ENCODE peak calls at places on chromosomes 4 and X, in ten cellular contexts. F, C, W, A, Y, K, U, P, X and R are unnamed samples.

GRCh38 chr4:184329235-184330007 is 111.7 kb upstream of the ENPP6 start:
- DNase-seq in F (no peak), C (no peak), W (no peak), A (no peak), Y (no peak), K (no peak), U (no peak), P (no peak), X (no peak), R (no peak)

GRCh38 chr4:105683038-105683437 is 25.5 kb downstream of the INTS12 start:
- DNase-seq in F (no peak), C (peak; percentile 93), W (no peak), A (no peak), Y (no peak), K (peak; percentile 66), U (no peak), P (peak; percentile 86), X (no peak), R (no peak)

GRCh38 chrX:154727418-154728323 is 23.2 kb downstream of the GAB3 start:
- DNase-seq in F (peak; percentile 60), C (no peak), W (peak; percentile 67), A (peak; percentile 72), Y (peak; percentile 76), K (no peak), U (peak; percentile 82), P (peak; percentile 54), X (no peak), R (peak; percentile 76)

GRCh38 chrX:78650906-78651437 is 8.2 kb downstream of the RTL3 start:
- DNase-seq in F (peak; percentile 67), C (no peak), W (peak; percentile 90), A (no peak), Y (no peak), K (no peak), U (no peak), P (no peak), X (no peak), R (no peak)

GRCh38 chr4:73127839-73128448 is 58.4 kb upstream of the COX18 start:
- DNase-seq in F (peak; percentile 18), C (no peak), W (no peak), A (no peak), Y (no peak), K (no peak), U (no peak), P (no peak), X (peak; percentile 16), R (no peak)

GRCh38 chr4:124904723-124905390 is 192.3 kb upstream of the ANKRD50 start:
- DNase-seq in F (no peak), C (no peak), W (no peak), A (no peak), Y (no peak), K (no peak), U (no peak), P (no peak), X (no peak), R (no peak)

GRCh38 chrX:69031181-69031580 is 134.1 kb downstream of the PJA1 start:
- DNase-seq in F (no peak), C (no peak), W (no peak), A (no peak), Y (no peak), K (no peak), U (no peak), P (peak; percentile 24), X (no peak), R (no peak)

GRCh38 chr4:117545042-117545441 is 459.7 kb upstream of the TRAM1L1 start:
- DNase-seq in F (peak; percentile 13), C (no peak), W (peak; percentile 2), A (no peak), Y (no peak), K (no peak), U (no peak), P (no peak), X (no peak), R (no peak)

GRCh38 chr4:174592985-174593335 is 70.7 kb upstream of the HPGD start:
- DNase-seq in F (peak; percentile 78), C (no peak), W (peak; percentile 44), A (no peak), Y (no peak), K (no peak), U (no peak), P (no peak), X (peak; percentile 53), R (no peak)

GRCh38 chr4:75028196-75028854 is 95.4 kb downstream of the PARM1 start:
- DNase-seq in F (no peak), C (no peak), W (no peak), A (no peak), Y (no peak), K (no peak), U (no peak), P (no peak), X (no peak), R (no peak)

GRCh38 chrX:103556941-103557340 is 28.4 kb upstream of the TCEAL4 start:
- DNase-seq in F (no peak), C (no peak), W (no peak), A (no peak), Y (no peak), K (no peak), U (no peak), P (no peak), X (no peak), R (no peak)

DNA sequence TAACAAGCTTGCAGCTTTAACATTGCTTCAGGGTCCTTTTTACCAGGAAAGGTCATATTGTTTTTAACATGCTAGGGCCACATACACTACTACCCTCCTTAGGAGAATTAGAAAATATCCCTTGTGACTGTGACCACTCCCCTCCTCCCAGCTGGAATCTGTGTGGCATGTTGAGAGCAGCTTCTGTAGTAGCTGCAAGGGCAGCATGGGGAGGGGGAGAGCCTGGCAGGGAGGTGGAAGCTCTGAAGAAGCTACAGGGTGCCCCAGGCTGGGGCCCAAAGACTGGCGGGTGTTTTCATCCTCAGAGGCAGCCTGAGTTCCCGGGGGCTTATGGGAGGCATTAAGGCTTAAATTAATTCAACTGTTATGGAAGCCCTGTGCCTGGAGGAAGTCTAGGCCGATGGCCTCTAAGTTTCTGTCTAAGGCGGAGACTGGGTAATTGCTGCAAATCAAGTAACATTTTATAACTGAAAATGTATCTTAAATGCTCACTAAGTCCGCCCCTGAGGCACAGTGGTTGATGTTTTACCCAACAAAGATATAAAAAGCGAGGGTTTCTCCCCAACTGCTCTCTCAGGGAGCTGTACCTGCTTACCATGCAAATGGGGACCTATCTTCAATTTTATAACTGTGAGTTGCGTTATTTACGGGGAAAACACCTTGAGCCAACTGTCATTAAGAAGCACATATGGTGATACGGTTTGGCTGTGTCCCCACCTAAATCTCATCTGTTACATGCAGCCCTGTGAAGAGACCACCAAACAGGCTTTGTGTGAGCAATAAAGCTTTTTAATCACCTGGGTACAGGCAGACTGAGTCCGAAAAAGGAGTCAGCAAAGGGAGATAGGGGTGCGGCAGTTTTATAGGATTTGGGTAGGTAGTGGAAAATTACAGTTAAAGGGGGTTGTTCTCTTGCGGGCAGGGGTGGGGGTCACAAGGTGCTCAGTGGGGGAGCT is 37.4 kb upstream of the STS start:
- DNase-seq in F (no peak), C (no peak), W (no peak), A (no peak), Y (no peak), K (no peak), U (no peak), P (no peak), X (no peak), R (no peak)
- H3K4me1 ChIP-seq in F (peaks cover 3% of the 10 kb centered on the region), C (no peaks in the 10 kb centered on the region), W (no peaks in the 10 kb centered on the region), A (peaks cover 13% of the 10 kb centered on the region), Y (no peaks in the 10 kb centered on the region), K (no peaks in the 10 kb centered on the region), U (no peaks in the 10 kb centered on the region), P (peaks cover 17% of the 10 kb centered on the region), X (no peaks in the 10 kb centered on the region), R (no peaks in the 10 kb centered on the region)

DNA sequence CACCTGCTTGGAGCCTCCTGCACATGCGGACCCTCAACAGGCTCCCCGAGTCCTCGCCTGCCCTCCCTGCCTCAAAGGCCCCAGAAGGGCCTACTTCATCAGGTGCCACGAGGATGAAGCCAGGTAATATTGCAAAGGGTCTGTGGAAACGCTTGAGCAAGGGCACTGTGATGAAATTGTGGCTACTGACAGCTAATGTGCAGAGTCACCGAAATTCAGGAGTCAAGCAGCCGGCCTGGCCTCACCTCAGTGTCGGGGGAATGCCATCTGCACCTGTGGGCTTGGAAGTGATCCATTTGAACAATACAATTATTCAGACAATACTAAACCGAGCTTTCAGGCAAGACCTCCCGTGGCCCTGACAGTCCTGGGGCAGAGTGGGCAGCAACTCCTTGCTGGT is 3.1 kb upstream of the FGFR3 start:
- DNase-seq in F (no peak), C (no peak), W (no peak), A (no peak), Y (no peak), K (no peak), U (no peak), P (no peak), X (no peak), R (no peak)
- H3K27me3 ChIP-seq in F (peaks cover 4% of the 10 kb centered on the region), C (peaks cover 4% of the 10 kb centered on the region), W (peaks cover 10% of the 10 kb centered on the region), A (peaks cover 11% of the 10 kb centered on the region), Y (no peaks in the 10 kb centered on the region), K (peaks cover 9% of the 10 kb centered on the region), U (no peaks in the 10 kb centered on the region), P (no peaks in the 10 kb centered on the region), X (no peaks in the 10 kb centered on the region), R (no peaks in the 10 kb centered on the region)

DNA sequence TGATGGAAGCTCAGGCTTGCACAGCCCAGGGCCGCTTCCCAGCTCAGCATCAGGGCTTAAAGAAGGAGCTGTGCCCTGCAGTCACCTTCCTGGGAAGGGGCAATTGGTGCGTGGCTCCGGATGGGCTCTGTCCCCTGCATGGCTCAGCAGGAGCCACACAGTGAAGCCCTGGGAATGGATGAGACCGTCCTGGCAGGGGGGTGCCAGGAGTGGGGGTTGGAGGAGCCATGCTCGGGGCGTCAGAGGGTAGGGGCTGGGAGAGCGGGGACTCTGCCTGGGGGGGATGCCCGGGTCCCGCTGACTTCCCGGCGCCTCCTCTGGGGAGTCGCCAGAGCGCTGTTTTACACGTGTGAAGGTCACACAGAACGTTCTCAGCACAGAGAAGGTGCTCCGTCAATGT is 184.1 kb downstream of the AFAP1 start:
- DNase-seq in F (no peak), C (no peak), W (no peak), A (no peak), Y (no peak), K (no peak), U (no peak), P (no peak), X (no peak), R (peak; percentile 49)
- H3K4me3 ChIP-seq in F (no peak overlapping the region), C (no peak overlapping the region), W (no peak overlapping the region), A (no peak overlapping the region), Y (no peak overlapping the region), K (no peak overlapping the region), U (no peak overlapping the region), P (no peak overlapping the region), X (peak overlapping the region; percentile 50), R (no peak overlapping the region)

DNA sequence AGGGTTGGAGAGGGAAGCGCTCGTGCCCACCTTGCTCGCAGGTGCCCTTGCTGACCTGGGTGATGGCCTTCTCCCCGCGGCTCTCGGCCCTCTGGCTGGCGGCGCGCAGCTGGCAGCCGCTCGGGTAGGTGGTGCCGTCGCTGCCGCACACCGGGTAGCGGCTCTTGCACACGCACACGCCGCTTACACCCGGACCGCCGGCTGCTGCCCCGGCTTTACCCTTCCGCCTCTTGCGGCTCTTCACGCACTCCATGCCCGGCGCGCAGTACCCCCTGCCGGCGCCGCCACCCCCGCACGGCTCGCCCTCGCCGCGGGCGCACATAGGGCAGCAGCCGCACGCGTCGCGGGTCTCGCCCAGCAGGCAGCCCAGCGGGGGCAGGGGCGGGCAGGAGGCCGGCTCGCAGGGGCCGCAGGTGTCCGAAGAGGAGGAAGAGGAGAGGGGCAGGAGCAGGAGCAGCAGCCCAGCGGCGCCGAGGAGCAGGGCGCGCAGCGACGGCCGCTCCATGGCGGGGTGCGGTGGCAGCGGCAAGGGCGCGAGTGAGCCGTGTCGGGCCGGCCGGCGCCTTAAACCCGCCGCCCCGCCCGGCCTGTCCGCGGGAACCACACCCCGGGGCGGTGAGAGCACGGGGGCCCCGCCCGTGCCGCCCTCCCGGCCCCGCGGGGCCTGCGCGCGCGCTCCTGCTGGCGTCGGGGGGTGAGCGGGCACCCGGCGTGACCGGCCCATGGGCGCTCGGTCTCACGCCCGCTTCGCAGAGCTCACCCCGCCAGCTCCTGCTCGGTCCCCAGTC is at the start of gene IGFBP7:
- DNase-seq in F (no peak), C (peak; percentile 27), W (no peak), A (peak; percentile 53), Y (peak; percentile 69), K (peak; percentile 85), U (peak; percentile 91), P (peak; percentile 46), X (peak; percentile 4), R (peak; percentile 74)
- H3K4me1 ChIP-seq in F (peaks cover 10% of the 10 kb centered on the region), C (peaks cover 6% of the 10 kb centered on the region), W (peaks cover 28% of the 10 kb centered on the region), A (peaks cover 51% of the 10 kb centered on the region), Y (peaks cover 16% of the 10 kb centered on the region), K (peaks cover 28% of the 10 kb centered on the region), U (no peaks in the 10 kb centered on the region), P (peaks cover 4% of the 10 kb centered on the region), X (peaks cover 12% of the 10 kb centered on the region), R (no peaks in the 10 kb centered on the region)